ENCODE peak calls at places on chromosomes 6 and 20, in nine cellular contexts. One of them, this sample, is unnamed.

GRCh38 chr6:26251354-26252081 is 113.5 kb upstream of the BTN3A2 start:
- DNase-seq in HFF-Myc: peak; percentile 92
- DNase-seq in stimulated activated naive B cell treated with anti-CD40 and anti-IgM and Interleukin-4, amounts not matched to agents 10 μg/mL and 1 μg/mL and 100 μg/mL, for 72 hours: peak; percentile 72
- DNase-seq in kidney tubule cell: peak; percentile 69
- DNase-seq in HuH-7: peak; percentile 62
- DNase-seq in stimulated activated CD4-positive, alpha-beta T cell treated with anti-CD3 and anti-CD28 coated beads, Interleukin-4, amount 100 ng/mL, for 48 hours: peak; percentile 48
- DNase-seq in WTC11: peak; percentile 79
- DNase-seq in Ammon's horn: peak; percentile 64
- DNase-seq in cortex of kidney: no peak
- DNase-seq in this sample: peak; percentile 95

GRCh38 chr20:58950603-58951002 is 30.5 kb upstream of the NELFCD start:
- DNase-seq in HuH-7: no peak
- DNase-seq in WTC11: no peak
- DNase-seq in Ammon's horn: no peak
- DNase-seq in stimulated activated naive B cell treated with anti-CD40 and anti-IgM and Interleukin-4, amounts not matched to agents 10 μg/mL and 1 μg/mL and 100 μg/mL, for 72 hours: no peak
- DNase-seq in cortex of kidney: no peak
- DNase-seq in HFF-Myc: no peak
- DNase-seq in stimulated activated CD4-positive, alpha-beta T cell treated with anti-CD3 and anti-CD28 coated beads, Interleukin-4, amount 100 ng/mL, for 48 hours: no peak
- DNase-seq in kidney tubule cell: no peak
- DNase-seq in this sample: no peak

GRCh38 chr6:36114798-36115408 is 15.4 kb upstream of the MAPK13 start:
- DNase-seq in Ammon's horn: no peak
- DNase-seq in HFF-Myc: no peak
- DNase-seq in kidney tubule cell: no peak
- DNase-seq in HuH-7: no peak
- DNase-seq in WTC11: no peak
- DNase-seq in cortex of kidney: no peak
- DNase-seq in stimulated activated naive B cell treated with anti-CD40 and anti-IgM and Interleukin-4, amounts not matched to agents 10 μg/mL and 1 μg/mL and 100 μg/mL, for 72 hours: no peak
- DNase-seq in stimulated activated CD4-positive, alpha-beta T cell treated with anti-CD3 and anti-CD28 coated beads, Interleukin-4, amount 100 ng/mL, for 48 hours: no peak
- DNase-seq in this sample: no peak

GRCh38 chr6:165632194-165632593 is 30.8 kb downstream of the PDE10A start:
- DNase-seq in HFF-Myc: no peak
- DNase-seq in HuH-7: no peak
- DNase-seq in Ammon's horn: no peak
- DNase-seq in WTC11: no peak
- DNase-seq in stimulated activated naive B cell treated with anti-CD40 and anti-IgM and Interleukin-4, amounts not matched to agents 10 μg/mL and 1 μg/mL and 100 μg/mL, for 72 hours: no peak
- DNase-seq in stimulated activated CD4-positive, alpha-beta T cell treated with anti-CD3 and anti-CD28 coated beads, Interleukin-4, amount 100 ng/mL, for 48 hours: no peak
- DNase-seq in kidney tubule cell: no peak
- DNase-seq in cortex of kidney: no peak
- DNase-seq in this sample: peak; percentile 20

GRCh38 chr20:38130687-38131587 is 34.1 kb downstream of the TGM2 start:
- DNase-seq in kidney tubule cell: no peak
- DNase-seq in WTC11: peak; percentile 5
- DNase-seq in HFF-Myc: no peak
- DNase-seq in Ammon's horn: no peak
- DNase-seq in HuH-7: no peak
- DNase-seq in stimulated activated CD4-positive, alpha-beta T cell treated with anti-CD3 and anti-CD28 coated beads, Interleukin-4, amount 100 ng/mL, for 48 hours: no peak
- DNase-seq in stimulated activated naive B cell treated with anti-CD40 and anti-IgM and Interleukin-4, amounts not matched to agents 10 μg/mL and 1 μg/mL and 100 μg/mL, for 72 hours: no peak
- DNase-seq in cortex of kidney: no peak
- DNase-seq in this sample: no peak

GRCh38 chr20:39116020-39116419 is 153.9 kb downstream of the DHX35 start:
- DNase-seq in HuH-7: no peak
- DNase-seq in cortex of kidney: no peak
- DNase-seq in Ammon's horn: no peak
- DNase-seq in kidney tubule cell: no peak
- DNase-seq in stimulated activated CD4-positive, alpha-beta T cell treated with anti-CD3 and anti-CD28 coated beads, Interleukin-4, amount 100 ng/mL, for 48 hours: no peak
- DNase-seq in HFF-Myc: no peak
- DNase-seq in stimulated activated naive B cell treated with anti-CD40 and anti-IgM and Interleukin-4, amounts not matched to agents 10 μg/mL and 1 μg/mL and 100 μg/mL, for 72 hours: no peak
- DNase-seq in WTC11: no peak
- DNase-seq in this sample: no peak

GRCh38 chr6:138662474-138662873 is 111.1 kb upstream of the CCDC28A start:
- DNase-seq in cortex of kidney: no peak
- DNase-seq in HuH-7: no peak
- DNase-seq in HFF-Myc: no peak
- DNase-seq in stimulated activated CD4-positive, alpha-beta T cell treated with anti-CD3 and anti-CD28 coated beads, Interleukin-4, amount 100 ng/mL, for 48 hours: no peak
- DNase-seq in WTC11: no peak
- DNase-seq in stimulated activated naive B cell treated with anti-CD40 and anti-IgM and Interleukin-4, amounts not matched to agents 10 μg/mL and 1 μg/mL and 100 μg/mL, for 72 hours: no peak
- DNase-seq in Ammon's horn: no peak
- DNase-seq in kidney tubule cell: peak; percentile 20
- DNase-seq in this sample: peak; percentile 68

GRCh38 chr20:49375170-49375569 is 97.3 kb upstream of the ZNFX1 start:
- DNase-seq in stimulated activated naive B cell treated with anti-CD40 and anti-IgM and Interleukin-4, amounts not matched to agents 10 μg/mL and 1 μg/mL and 100 μg/mL, for 72 hours: no peak
- DNase-seq in HuH-7: no peak
- DNase-seq in cortex of kidney: no peak
- DNase-seq in kidney tubule cell: no peak
- DNase-seq in HFF-Myc: no peak
- DNase-seq in Ammon's horn: no peak
- DNase-seq in WTC11: no peak
- DNase-seq in stimulated activated CD4-positive, alpha-beta T cell treated with anti-CD3 and anti-CD28 coated beads, Interleukin-4, amount 100 ng/mL, for 48 hours: no peak
- DNase-seq in this sample: no peak

GRCh38 chr6:131159578-131159977 is 24.3 kb downstream of the AKAP7 start:
- DNase-seq in stimulated activated CD4-positive, alpha-beta T cell treated with anti-CD3 and anti-CD28 coated beads, Interleukin-4, amount 100 ng/mL, for 48 hours: no peak
- DNase-seq in WTC11: no peak
- DNase-seq in cortex of kidney: no peak
- DNase-seq in HuH-7: no peak
- DNase-seq in Ammon's horn: no peak
- DNase-seq in HFF-Myc: no peak
- DNase-seq in stimulated activated naive B cell treated with anti-CD40 and anti-IgM and Interleukin-4, amounts not matched to agents 10 μg/mL and 1 μg/mL and 100 μg/mL, for 72 hours: no peak
- DNase-seq in kidney tubule cell: peak; percentile 32
- DNase-seq in this sample: peak; percentile 78

GRCh38 chr20:25281541-25281991 is 33.7 kb downstream of the PYGB start:
- DNase-seq in stimulated activated naive B cell treated with anti-CD40 and anti-IgM and Interleukin-4, amounts not matched to agents 10 μg/mL and 1 μg/mL and 100 μg/mL, for 72 hours: peak; percentile 73
- DNase-seq in stimulated activated CD4-positive, alpha-beta T cell treated with anti-CD3 and anti-CD28 coated beads, Interleukin-4, amount 100 ng/mL, for 48 hours: no peak
- DNase-seq in HFF-Myc: no peak
- DNase-seq in cortex of kidney: no peak
- DNase-seq in kidney tubule cell: no peak
- DNase-seq in WTC11: peak; percentile 6
- DNase-seq in HuH-7: no peak
- DNase-seq in Ammon's horn: no peak
- DNase-seq in this sample: no peak

GRCh38 chr6:40413231-40413755 is 173.9 kb downstream of the LRFN2 start:
- DNase-seq in kidney tubule cell: no peak
- DNase-seq in cortex of kidney: no peak
- DNase-seq in HuH-7: no peak
- DNase-seq in Ammon's horn: no peak
- DNase-seq in stimulated activated naive B cell treated with anti-CD40 and anti-IgM and Interleukin-4, amounts not matched to agents 10 μg/mL and 1 μg/mL and 100 μg/mL, for 72 hours: no peak
- DNase-seq in WTC11: no peak
- DNase-seq in HFF-Myc: no peak
- DNase-seq in stimulated activated CD4-positive, alpha-beta T cell treated with anti-CD3 and anti-CD28 coated beads, Interleukin-4, amount 100 ng/mL, for 48 hours: no peak
- DNase-seq in this sample: no peak

This sample was measured in renal cortical epithelial cell.